ENCODE peak calls at places on chromosomes 11 and 22, in nine cellular contexts. One of them, this sample, is unnamed.

GRCh38 chr11:134951305-134951700 is 539.3 kb upstream of the B3GAT1 start:
- DNase-seq in HCT116: no peak
- DNase-seq in IMR-90: peak
- DNase-seq in sigmoid colon: no peak
- DNase-seq in esophagus squamous epithelium: no peak
- DNase-seq in upper lobe of left lung: no peak
- DNase-seq in A549: no peak
- DNase-seq in suprapubic skin: no peak
- DNase-seq in breast epithelium: no peak
- DNase-seq in this sample: no peak

GRCh38 chr11:46427364-46427763 is 35.8 kb upstream of the CHRM4 start:
- DNase-seq in IMR-90: peak
- DNase-seq in HCT116: no peak
- DNase-seq in upper lobe of left lung: no peak
- DNase-seq in breast epithelium: no peak
- DNase-seq in esophagus squamous epithelium: no peak
- DNase-seq in A549: peak
- DNase-seq in sigmoid colon: no peak
- DNase-seq in suprapubic skin: no peak
- DNase-seq in this sample: no peak

GRCh38 chr22:19672054-19672776 is 42.1 kb upstream of the SEPTIN5 start:
- DNase-seq in suprapubic skin: no peak
- DNase-seq in breast epithelium: no peak
- DNase-seq in esophagus squamous epithelium: no peak
- DNase-seq in upper lobe of left lung: no peak
- DNase-seq in HCT116: no peak
- DNase-seq in A549: no peak
- DNase-seq in IMR-90: no peak
- DNase-seq in sigmoid colon: no peak
- DNase-seq in this sample: peak

GRCh38 chr11:82945682-82946081 is 44.1 kb downstream of the DDIAS start:
- DNase-seq in breast epithelium: no peak
- DNase-seq in sigmoid colon: no peak
- DNase-seq in A549: no peak
- DNase-seq in IMR-90: no peak
- DNase-seq in esophagus squamous epithelium: no peak
- DNase-seq in upper lobe of left lung: no peak
- DNase-seq in HCT116: no peak
- DNase-seq in suprapubic skin: no peak
- DNase-seq in this sample: no peak

GRCh38 chr11:74397531-74398243 is 546 bp downstream of the PGM2L1 start:
- DNase-seq in upper lobe of left lung: peak
- DNase-seq in sigmoid colon: no peak
- DNase-seq in IMR-90: peak
- DNase-seq in breast epithelium: no peak
- DNase-seq in HCT116: peak
- DNase-seq in A549: peak
- DNase-seq in esophagus squamous epithelium: no peak
- DNase-seq in suprapubic skin: no peak
- DNase-seq in this sample: peak

GRCh38 chr11:6362868-6363678 is 27.2 kb upstream of the SMPD1 start:
- DNase-seq in HCT116: peak
- DNase-seq in esophagus squamous epithelium: peak
- DNase-seq in A549: peak
- DNase-seq in breast epithelium: peak
- DNase-seq in IMR-90: peak
- DNase-seq in sigmoid colon: peak
- DNase-seq in upper lobe of left lung: no peak
- DNase-seq in suprapubic skin: no peak
- DNase-seq in this sample: peak

GRCh38 chr22:37753746-37754145 is 54.0 kb upstream of the GCAT start:
- DNase-seq in suprapubic skin: no peak
- DNase-seq in breast epithelium: no peak
- DNase-seq in upper lobe of left lung: peak
- DNase-seq in A549: peak
- DNase-seq in sigmoid colon: no peak
- DNase-seq in esophagus squamous epithelium: no peak
- DNase-seq in IMR-90: peak
- DNase-seq in HCT116: no peak
- DNase-seq in this sample: no peak

GRCh38 chr22:27624042-27624441 is 177.5 kb downstream of the MN1 start:
- DNase-seq in A549: no peak
- DNase-seq in sigmoid colon: no peak
- DNase-seq in IMR-90: no peak
- DNase-seq in suprapubic skin: no peak
- DNase-seq in breast epithelium: no peak
- DNase-seq in esophagus squamous epithelium: no peak
- DNase-seq in upper lobe of left lung: no peak
- DNase-seq in HCT116: no peak
- DNase-seq in this sample: no peak

GRCh38 chr11:131749100-131749499 is 378.7 kb downstream of the NTM start:
- DNase-seq in breast epithelium: no peak
- DNase-seq in sigmoid colon: no peak
- DNase-seq in suprapubic skin: no peak
- DNase-seq in esophagus squamous epithelium: no peak
- DNase-seq in upper lobe of left lung: no peak
- DNase-seq in HCT116: no peak
- DNase-seq in A549: no peak
- DNase-seq in IMR-90: peak
- DNase-seq in this sample: no peak

GRCh38 chr11:127470485-127470884 is 469.9 kb upstream of the KIRREL3 start:
- DNase-seq in esophagus squamous epithelium: no peak
- DNase-seq in A549: peak
- DNase-seq in upper lobe of left lung: no peak
- DNase-seq in HCT116: no peak
- DNase-seq in breast epithelium: no peak
- DNase-seq in suprapubic skin: no peak
- DNase-seq in sigmoid colon: no peak
- DNase-seq in IMR-90: no peak
- DNase-seq in this sample: no peak

GRCh38 chr22:21707677-21708076 is 27.9 kb downstream of the YPEL1 start:
- DNase-seq in suprapubic skin: no peak
- DNase-seq in sigmoid colon: no peak
- DNase-seq in A549: no peak
- DNase-seq in breast epithelium: no peak
- DNase-seq in IMR-90: peak
- DNase-seq in upper lobe of left lung: no peak
- DNase-seq in esophagus squamous epithelium: no peak
- DNase-seq in HCT116: no peak
- DNase-seq in this sample: no peak

GRCh38 chr11:116733959-116734517 is 38.7 kb downstream of the BUD13 start:
- DNase-seq in esophagus squamous epithelium: no peak
- DNase-seq in IMR-90: no peak
- DNase-seq in HCT116: no peak
- DNase-seq in suprapubic skin: no peak
- DNase-seq in breast epithelium: no peak
- DNase-seq in sigmoid colon: no peak
- DNase-seq in upper lobe of left lung: no peak
- DNase-seq in A549: no peak
- DNase-seq in this sample: no peak

GRCh38 chr22:26642465-26643367 is 14.7 kb upstream of the MIAT start:
- DNase-seq in breast epithelium: no peak
- DNase-seq in suprapubic skin: no peak
- DNase-seq in esophagus squamous epithelium: no peak
- DNase-seq in upper lobe of left lung: peak
- DNase-seq in IMR-90: no peak
- DNase-seq in A549: no peak
- DNase-seq in HCT116: no peak
- DNase-seq in sigmoid colon: no peak
- DNase-seq in this sample: no peak

GRCh38 chr22:31707519-31707918 is 42.4 kb downstream of the PRR14L start:
- DNase-seq in breast epithelium: no peak
- DNase-seq in sigmoid colon: no peak
- DNase-seq in esophagus squamous epithelium: no peak
- DNase-seq in upper lobe of left lung: no peak
- DNase-seq in A549: no peak
- DNase-seq in IMR-90: no peak
- DNase-seq in HCT116: no peak
- DNase-seq in suprapubic skin: no peak
- DNase-seq in this sample: no peak
- H3K4me3 ChIP-seq in breast epithelium: no peak
- H3K4me3 ChIP-seq in sigmoid colon: no peak
- H3K4me3 ChIP-seq in esophagus squamous epithelium: no peak
- H3K4me3 ChIP-seq in upper lobe of left lung: no peak
- H3K4me3 ChIP-seq in A549: no peak
- H3K4me3 ChIP-seq in IMR-90: no peak
- H3K4me3 ChIP-seq in HCT116: no peak
- H3K4me3 ChIP-seq in suprapubic skin: no peak
- H3K4me3 ChIP-seq in this sample: no peak

GRCh38 chr11:76631566-76632308 is 38.8 kb downstream of the LRRC32 start:
- DNase-seq in sigmoid colon: peak
- DNase-seq in A549: no peak
- DNase-seq in suprapubic skin: no peak
- DNase-seq in HCT116: no peak
- DNase-seq in breast epithelium: no peak
- DNase-seq in esophagus squamous epithelium: no peak
- DNase-seq in IMR-90: no peak
- DNase-seq in upper lobe of left lung: no peak
- DNase-seq in this sample: peak

GRCh38 chr11:76629853-76630599 is 40.5 kb downstream of the LRRC32 start:
- DNase-seq in upper lobe of left lung: no peak
- DNase-seq in sigmoid colon: peak
- DNase-seq in breast epithelium: no peak
- DNase-seq in IMR-90: peak
- DNase-seq in HCT116: no peak
- DNase-seq in suprapubic skin: peak
- DNase-seq in esophagus squamous epithelium: no peak
- DNase-seq in A549: no peak
- DNase-seq in this sample: peak

GRCh38 chr11:76630600-76630999 is 39.9 kb downstream of the LRRC32 start:
- DNase-seq in HCT116: no peak
- DNase-seq in esophagus squamous epithelium: no peak
- DNase-seq in A549: no peak
- DNase-seq in suprapubic skin: no peak
- DNase-seq in IMR-90: no peak
- DNase-seq in breast epithelium: no peak
- DNase-seq in upper lobe of left lung: no peak
- DNase-seq in sigmoid colon: no peak
- DNase-seq in this sample: no peak

GRCh38 chr11:76634934-76635333 is 35.6 kb downstream of the LRRC32 start:
- DNase-seq in suprapubic skin: no peak
- DNase-seq in A549: no peak
- DNase-seq in upper lobe of left lung: no peak
- DNase-seq in HCT116: no peak
- DNase-seq in sigmoid colon: peak
- DNase-seq in esophagus squamous epithelium: no peak
- DNase-seq in IMR-90: no peak
- DNase-seq in breast epithelium: no peak
- DNase-seq in this sample: peak

DNA sequence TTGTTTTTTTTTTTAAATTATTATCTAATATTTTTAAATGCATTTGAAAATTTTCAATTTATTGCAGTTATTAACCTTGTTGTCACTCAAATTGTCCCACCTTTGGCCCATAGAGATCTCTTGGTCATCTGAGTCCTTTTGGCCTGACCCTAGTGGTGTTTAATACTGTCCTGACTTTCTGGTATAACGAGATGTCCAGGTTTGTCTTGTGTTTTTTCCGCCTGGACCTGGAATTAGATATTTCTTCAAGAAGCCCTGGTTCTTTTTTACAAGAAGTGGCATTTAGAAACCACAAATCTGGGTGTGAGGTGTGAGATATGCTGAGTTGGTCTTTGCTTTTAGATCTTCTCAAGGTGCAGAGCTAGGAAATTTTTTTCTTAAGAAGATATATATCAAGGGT is 38.1 kb downstream of the LRRC32 start:
- DNase-seq in esophagus squamous epithelium: no peak
- DNase-seq in sigmoid colon: no peak
- DNase-seq in breast epithelium: no peak
- DNase-seq in IMR-90: no peak
- DNase-seq in A549: no peak
- DNase-seq in upper lobe of left lung: no peak
- DNase-seq in HCT116: no peak
- DNase-seq in suprapubic skin: no peak
- DNase-seq in this sample: no peak
- TF ChIP-seq POLR2A in esophagus squamous epithelium: no peak
- TF ChIP-seq POLR2A in sigmoid colon: no peak
- TF ChIP-seq POLR2A in breast epithelium: no peak
- TF ChIP-seq POLR2A in IMR-90: no peak
- TF ChIP-seq POLR2A in A549: no peak
- TF ChIP-seq POLR2A in upper lobe of left lung: no peak
- TF ChIP-seq POLR2A in HCT116: no peak
- TF ChIP-seq POLR2A in suprapubic skin: no peak
- TF ChIP-seq POLR2A in this sample: no peak

GRCh38 chr22:47692811-47693210 is 930.4 kb downstream of the TBC1D22A start:
- DNase-seq in upper lobe of left lung: no peak
- DNase-seq in suprapubic skin: no peak
- DNase-seq in IMR-90: no peak
- DNase-seq in breast epithelium: no peak
- DNase-seq in sigmoid colon: no peak
- DNase-seq in A549: no peak
- DNase-seq in HCT116: no peak
- DNase-seq in esophagus squamous epithelium: no peak
- DNase-seq in this sample: peak
- H3K4me3 ChIP-seq in upper lobe of left lung: no peak
- H3K4me3 ChIP-seq in suprapubic skin: no peak
- H3K4me3 ChIP-seq in IMR-90: no peak
- H3K4me3 ChIP-seq in breast epithelium: no peak
- H3K4me3 ChIP-seq in sigmoid colon: no peak
- H3K4me3 ChIP-seq in A549: no peak
- H3K4me3 ChIP-seq in HCT116: no peak
- H3K4me3 ChIP-seq in esophagus squamous epithelium: no peak
- H3K4me3 ChIP-seq in this sample: no peak

GRCh38 chr11:1750481-1750839 is at the start of gene IFITM10:
- DNase-seq in upper lobe of left lung: no peak
- DNase-seq in IMR-90: no peak
- DNase-seq in breast epithelium: no peak
- DNase-seq in HCT116: no peak
- DNase-seq in A549: no peak
- DNase-seq in esophagus squamous epithelium: no peak
- DNase-seq in suprapubic skin: no peak
- DNase-seq in sigmoid colon: no peak
- DNase-seq in this sample: no peak
- TF ChIP-seq POLR2A in upper lobe of left lung: no peak
- TF ChIP-seq POLR2A in IMR-90: no peak
- TF ChIP-seq POLR2A in breast epithelium: no peak
- TF ChIP-seq POLR2A in HCT116: no peak
- TF ChIP-seq POLR2A in A549: no peak
- TF ChIP-seq POLR2A in esophagus squamous epithelium: peak
- TF ChIP-seq POLR2A in suprapubic skin: no peak
- TF ChIP-seq POLR2A in sigmoid colon: no peak
- TF ChIP-seq POLR2A in this sample: no peak

This sample was measured in lower leg skin.